ENCODE peak calls at places on chromosomes 12 and 14, in eight cellular contexts. B, Z, Y, U, S, E, D and K are unnamed samples.

GRCh38 chr12:96242597-96242996 is 48.4 kb downstream of the ELK3 start:
- DNase-seq in Y (no peak), S (no peak), U (no peak), D (no peak), Z (no peak), B (no peak), E (no peak), K (no peak)

GRCh38 chr12:85468356-85469157 is 188.5 kb downstream of the ALX1 start:
- DNase-seq in Y (peak; percentile 23), S (no peak), B (no peak), U (peak; percentile 63), E (peak; percentile 45), D (peak; percentile 59), Z (peak; percentile 93), K (no peak)

GRCh38 chr14:23437142-23438129 is 2.0 kb upstream of the MYH7 start:
- DNase-seq in Y (no peak), U (no peak), E (no peak), S (no peak), D (no peak), Z (no peak), B (no peak), K (no peak)

GRCh38 chr14:68947802-68948201 is 31.3 kb downstream of the ACTN1 start:
- DNase-seq in Y (no peak), U (peak; percentile 92), Z (no peak), E (peak; percentile 87), S (peak; percentile 88), B (no peak), D (peak; percentile 89), K (peak; percentile 78)

GRCh38 chr12:21774358-21775129 is at the start of gene KCNJ8:
- DNase-seq in Z (no peak), D (no peak), B (no peak), S (peak; percentile 86), Y (no peak), E (peak; percentile 36), U (peak; percentile 64), K (no peak)

GRCh38 chr12:1463073-1463905 is 131.1 kb downstream of the FBXL14 start:
- DNase-seq in D (no peak), E (no peak), S (no peak), Y (no peak), U (no peak), Z (no peak), B (no peak), K (no peak)

GRCh38 chr12:93850476-93850875 is 173.3 kb downstream of the CRADD start:
- DNase-seq in Z (no peak), S (no peak), U (no peak), D (no peak), B (no peak), Y (no peak), E (no peak), K (no peak)

GRCh38 chr12:30970559-30971202 is 44.1 kb downstream of the TSPAN11 start:
- DNase-seq in S (no peak), U (no peak), B (no peak), Y (no peak), Z (peak; percentile 71), E (no peak), D (no peak), K (no peak)

GRCh38 chr12:10372534-10372931 is 17.3 kb downstream of the KLRK1 start:
- DNase-seq in Y (no peak), U (peak; percentile 22), S (no peak), E (peak; percentile 64), B (no peak), D (peak; percentile 84), Z (no peak), K (no peak)

GRCh38 chr14:56150645-56151345 is 32.6 kb downstream of the PELI2 start:
- DNase-seq in D (no peak), U (no peak), E (no peak), S (no peak), Z (no peak), B (no peak), Y (no peak), K (no peak)

GRCh38 chr12:2113080-2113479 is 60.3 kb downstream of the CACNA1C start:
- DNase-seq in E (no peak), S (peak; percentile 21), B (no peak), Y (no peak), Z (no peak), D (no peak), U (no peak), K (no peak)

GRCh38 chr12:6915789-6916285 is 1.5 kb downstream of the ENO2 start:
- DNase-seq in D (no peak), S (peak; percentile 61), U (no peak), E (no peak), Y (no peak), B (no peak), Z (no peak), K (no peak)
- H3K4me3 ChIP-seq in D (no peak overlapping the region), S (no peak overlapping the region), U (peak overlapping the region; percentile 56), E (no peak overlapping the region), Y (no peak overlapping the region), B (no peak overlapping the region), Z (peak overlapping the region; percentile 75), K (peak overlapping the region; percentile 83)

GRCh38 chr12:124386059-124386458 is 91.2 kb downstream of the RFLNA start:
- DNase-seq in Z (peak; percentile 81), E (no peak), Y (no peak), B (no peak), U (no peak), S (no peak), D (no peak), K (no peak)

GRCh38 chr12:124386661-124387509 is 92.0 kb downstream of the RFLNA start:
- DNase-seq in E (no peak), Y (no peak), B (no peak), S (no peak), U (no peak), D (no peak), Z (peak; percentile 44), K (no peak)

GRCh38 chr12:124388679-124389536 is 94.0 kb downstream of the RFLNA start:
- DNase-seq in B (peak; percentile 50), Z (peak; percentile 79), U (no peak), D (peak; percentile 90), Y (no peak), E (peak; percentile 85), S (peak; percentile 94), K (peak; percentile 78)

GRCh38 chr12:124388038-124388676 is 93.3 kb downstream of the RFLNA start:
- DNase-seq in D (no peak), B (no peak), Z (no peak), Y (no peak), S (no peak), E (no peak), U (no peak), K (no peak)

GRCh38 chr12:124387510-124387855 is 92.6 kb downstream of the RFLNA start:
- DNase-seq in Z (no peak), U (no peak), D (no peak), E (no peak), S (no peak), Y (no peak), B (no peak), K (no peak)
- H3K4me3 ChIP-seq in Z (peak overlapping the region; percentile 90), U (no peak overlapping the region), D (peak overlapping the region; percentile 49), E (no peak overlapping the region), S (no peak overlapping the region), Y (peak overlapping the region; percentile 92), B (no peak overlapping the region), K (peak overlapping the region; percentile 85)

DNA sequence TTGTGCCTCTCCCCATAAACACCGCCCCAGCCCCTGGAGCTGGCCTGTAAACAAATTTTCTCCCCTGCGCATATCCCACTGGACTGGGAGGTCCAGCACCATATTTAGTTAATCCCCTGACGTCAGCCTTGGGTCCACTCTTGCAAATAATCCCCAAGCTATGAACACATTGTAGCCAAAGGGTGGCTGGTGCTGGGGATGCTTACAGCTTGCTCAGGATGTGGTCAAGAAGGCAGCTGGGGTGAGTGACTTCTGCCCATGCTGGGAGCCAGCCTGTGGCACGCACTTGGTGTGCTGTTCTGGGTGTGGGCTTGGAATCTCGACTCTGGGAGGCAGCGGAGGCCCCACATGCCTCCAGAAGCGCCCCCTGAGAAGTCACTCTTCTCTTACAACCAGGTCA is 32.1 kb downstream of the CMKLR1 start:
- DNase-seq in S (no peak), Y (peak; percentile 98), E (no peak), Z (no peak), D (no peak), U (no peak), B (no peak), K (peak; percentile 72)
- H3K4me3 ChIP-seq in S (no peak overlapping the region), Y (no peak overlapping the region), E (no peak overlapping the region), Z (no peak overlapping the region), D (no peak overlapping the region), U (no peak overlapping the region), B (no peak overlapping the region), K (no peak overlapping the region)

DNA sequence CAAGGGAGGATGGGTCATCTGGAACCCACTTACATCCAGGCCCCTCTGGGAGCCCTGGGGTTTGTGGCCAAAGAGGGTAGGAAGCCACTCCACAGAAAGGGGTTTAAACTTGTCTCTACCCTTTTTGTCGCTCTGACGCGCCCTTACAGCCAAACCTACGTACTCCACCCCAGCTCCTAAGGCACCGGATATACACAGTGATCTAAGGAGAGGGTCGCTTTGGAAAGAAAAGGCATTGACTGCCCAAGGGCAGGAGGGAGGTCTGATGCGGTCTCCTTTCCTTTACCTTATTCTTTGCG is 644 bp upstream of the PRKD1 start:
- DNase-seq in S (no peak), D (no peak), Y (no peak), B (no peak), E (no peak), U (no peak), Z (no peak), K (no peak)
- H3K4me3 ChIP-seq in S (no peak overlapping the region), D (no peak overlapping the region), Y (peak overlapping the region; percentile 30), B (no peak overlapping the region), E (no peak overlapping the region), U (peak overlapping the region; percentile 26), Z (peak overlapping the region; percentile 37), K (peak overlapping the region; percentile 89)

DNA sequence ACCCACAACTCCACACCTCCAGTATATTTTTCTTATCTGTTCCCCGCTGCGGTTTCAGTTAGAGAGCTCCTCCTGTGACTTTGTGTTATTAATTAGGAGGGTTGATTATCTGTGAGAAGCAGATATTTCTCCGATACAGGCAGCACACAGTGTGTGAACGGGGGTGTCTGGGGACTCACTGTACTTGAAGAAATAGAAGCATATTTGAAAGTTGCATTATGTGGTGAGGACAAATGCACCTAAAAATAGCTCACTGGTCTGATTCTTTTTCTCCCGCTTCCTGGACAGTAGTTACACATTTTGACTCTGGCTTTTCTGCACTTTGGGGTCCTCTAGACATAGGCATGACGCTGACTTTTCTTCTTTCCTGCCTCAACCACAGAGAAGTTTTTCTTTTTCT is 277.7 kb downstream of the VRK1 start:
- DNase-seq in B (no peak), Y (no peak), D (no peak), U (no peak), S (no peak), E (no peak), Z (no peak), K (no peak)
- H3K4me3 ChIP-seq in B (no peak overlapping the region), Y (no peak overlapping the region), D (no peak overlapping the region), U (no peak overlapping the region), S (no peak overlapping the region), E (no peak overlapping the region), Z (no peak overlapping the region), K (no peak overlapping the region)